ENCODE peak calls at places on chromosomes 6 and 20, in eight cellular contexts. H, E, O, P, D, U, Q and C are unnamed samples.

GRCh38 chr20:10040070-10040970 is 5.5 kb downstream of the ANKEF1 start:
- DNase-seq in P (no peak), D (peak), O (peak), U (no peak), Q (no peak), H (no peak), E (peak), C (no peak)

GRCh38 chr20:13284830-13285229 is 63.8 kb downstream of the ISM1 start:
- DNase-seq in P (no peak), D (no peak), O (no peak), U (no peak), H (no peak), E (no peak), Q (no peak), C (no peak)

GRCh38 chr6:150717419-150717818 is 117.7 kb downstream of the PLEKHG1 start:
- DNase-seq in H (no peak), O (peak), P (no peak), D (no peak), Q (no peak), E (no peak), U (no peak), C (no peak)

GRCh38 chr20:60060006-60060557 is 101.9 kb downstream of the CDH26 start:
- DNase-seq in U (no peak), Q (no peak), E (no peak), H (peak), O (no peak), D (no peak), P (no peak), C (no peak)

GRCh38 chr20:1912646-1913045 is 17.4 kb downstream of the SIRPA start:
- DNase-seq in H (no peak), E (no peak), P (no peak), U (no peak), O (no peak), D (no peak), Q (no peak), C (no peak)

GRCh38 chr6:158595223-158595622 is 35.3 kb downstream of the TMEM181 start:
- DNase-seq in P (no peak), E (no peak), D (no peak), H (no peak), Q (no peak), O (no peak), U (no peak), C (no peak)

GRCh38 chr6:47690791-47691190 is 7.6 kb upstream of the ADGRF4 start:
- DNase-seq in H (no peak), U (no peak), E (no peak), O (no peak), P (no peak), Q (no peak), D (no peak), C (no peak)

GRCh38 chr20:44089987-44090674 is 96.9 kb downstream of the JPH2 start:
- DNase-seq in E (peak), H (no peak), Q (peak), O (no peak), U (no peak), D (peak), P (no peak), C (peak)

GRCh38 chr6:138115877-138116660 is 8.8 kb upstream of the PERP start:
- DNase-seq in H (peak), D (peak), E (no peak), Q (peak), P (peak), U (peak), O (peak), C (peak)

GRCh38 chr6:31659649-31660223 is 842 bp downstream of the C6orf47 start:
- DNase-seq in D (peak), O (no peak), Q (no peak), P (no peak), U (no peak), E (no peak), H (peak), C (no peak)

GRCh38 chr6:79330723-79331122 is 96.2 kb upstream of the HMGN3 start:
- DNase-seq in P (no peak), O (no peak), Q (no peak), U (no peak), H (no peak), D (no peak), E (no peak), C (no peak)

GRCh38 chr6:104003803-104004516 is 855.8 kb downstream of the HACE1 start:
- DNase-seq in P (no peak), Q (no peak), H (peak), D (no peak), E (no peak), O (no peak), U (no peak), C (no peak)

GRCh38 chr6:163438940-163439335 is 24.4 kb downstream of the QKI start:
- DNase-seq in D (no peak), U (no peak), P (no peak), Q (no peak), E (no peak), H (no peak), O (no peak), C (peak)

GRCh38 chr20:41454250-41454649 is 87.6 kb upstream of the EMILIN3 start:
- DNase-seq in P (no peak), H (no peak), E (no peak), D (no peak), U (no peak), O (no peak), Q (no peak), C (no peak)

GRCh38 chr6:150634641-150635292 is 35.1 kb downstream of the PLEKHG1 start:
- DNase-seq in H (no peak), Q (no peak), D (no peak), E (no peak), O (no peak), P (no peak), U (peak), C (no peak)

GRCh38 chr20:41524980-41525613 is 93.1 kb downstream of the CHD6 start:
- DNase-seq in E (no peak), Q (no peak), O (no peak), H (no peak), D (peak), U (no peak), P (no peak), C (no peak)

GRCh38 chr6:153131037-153131981 is at the start of gene RGS17:
- DNase-seq in H (peak), D (peak), U (peak), Q (peak), E (no peak), O (peak), P (peak), C (no peak)

GRCh38 chr20:57382516-57382915 is 8.7 kb upstream of the RBM38 start:
- DNase-seq in P (no peak), U (no peak), O (no peak), Q (no peak), H (no peak), E (no peak), D (no peak), C (no peak)

GRCh38 chr20:5657190-5657872 is 92.9 kb upstream of the SHLD1 start:
- DNase-seq in H (no peak), Q (no peak), E (peak), D (peak), O (no peak), U (peak), P (no peak), C (no peak)

GRCh38 chr20:62583424-62583920 is 58.8 kb upstream of the SLCO4A1 start:
- DNase-seq in U (no peak), P (no peak), H (no peak), E (no peak), Q (no peak), D (peak), O (no peak), C (no peak)

GRCh38 chr20:43916073-43916874 is 1.6 kb downstream of the TOX2 start:
- DNase-seq in D (peak), H (peak), O (no peak), Q (no peak), E (no peak), P (peak), U (no peak), C (no peak)

GRCh38 chr6:168895102-168895812 is 358.4 kb downstream of the THBS2 start:
- DNase-seq in D (peak), U (no peak), P (peak), H (peak), E (peak), Q (peak), O (peak), C (peak)

GRCh38 chr6:104134876-104135275 is 724.8 kb downstream of the HACE1 start:
- DNase-seq in E (no peak), D (no peak), P (no peak), O (no peak), U (no peak), Q (no peak), H (no peak), C (no peak)

GRCh38 chr20:62236674-62236996 is 1.7 kb upstream of the OSBPL2 start:
- DNase-seq in O (no peak), U (no peak), D (no peak), H (peak), Q (no peak), P (peak), E (no peak), C (no peak)

GRCh38 chr20:60403105-60403741 is 445.0 kb downstream of the CDH26 start:
- DNase-seq in D (no peak), Q (peak), O (no peak), U (no peak), E (no peak), P (no peak), H (no peak), C (no peak)

GRCh38 chr20:19438488-19438887 is 226.0 kb downstream of the SLC24A3 start:
- DNase-seq in E (no peak), O (no peak), U (no peak), D (no peak), Q (no peak), H (peak), P (no peak), C (no peak)

GRCh38 chr20:44552950-44553908 is 29.1 kb upstream of the PKIG start:
- DNase-seq in D (peak), E (peak), O (no peak), P (no peak), H (no peak), Q (peak), U (peak), C (no peak)

GRCh38 chr6:42777126-42777822 is 4.6 kb upstream of the BICRAL start:
- DNase-seq in D (peak), U (no peak), Q (no peak), E (peak), H (no peak), P (no peak), O (no peak), C (no peak)

GRCh38 chr20:64144144-64144912 is 19.9 kb upstream of the MYT1 start:
- DNase-seq in Q (no peak), E (no peak), D (no peak), O (no peak), U (no peak), P (no peak), H (no peak), C (no peak)

GRCh38 chr6:39195792-39196385 is 33.4 kb downstream of the KCNK5 start:
- DNase-seq in P (no peak), U (no peak), O (no peak), H (no peak), D (no peak), Q (no peak), E (no peak), C (no peak)

GRCh38 chr20:61763740-61764400 is 301.8 kb downstream of the TAF4 start:
- DNase-seq in U (no peak), D (no peak), H (peak), P (no peak), Q (no peak), O (no peak), E (no peak), C (peak)

GRCh38 chr6:34056301-34056700 is 89.6 kb downstream of the GRM4 start:
- DNase-seq in E (no peak), D (peak), P (peak), Q (no peak), H (peak), U (peak), O (no peak), C (no peak)

GRCh38 chr20:9119776-9120175 is 50.9 kb downstream of the PLCB4 start:
- DNase-seq in D (peak), O (peak), Q (no peak), U (no peak), E (no peak), P (no peak), H (no peak), C (no peak)

GRCh38 chr6:1949533-1949932 is 295.9 kb downstream of the GMDS start:
- DNase-seq in Q (no peak), D (no peak), H (no peak), O (no peak), E (no peak), P (no peak), U (peak), C (no peak)

GRCh38 chr20:8039048-8039447 is 19.5 kb upstream of the TMX4 start:
- DNase-seq in O (no peak), H (no peak), P (no peak), D (no peak), U (no peak), E (no peak), Q (no peak), C (no peak)

GRCh38 chr6:39791850-39792500 is at the start of gene DAAM2:
- DNase-seq in P (peak), U (no peak), Q (no peak), H (peak), E (no peak), O (no peak), D (peak), C (no peak)

GRCh38 chr6:11398451-11399326 is 138.9 kb upstream of the TMEM170B start:
- DNase-seq in P (no peak), O (no peak), E (no peak), Q (no peak), U (no peak), D (no peak), H (no peak), C (no peak)

GRCh38 chr6:70149209-70149788 is 153.6 kb downstream of the COL9A1 start:
- DNase-seq in Q (no peak), D (no peak), O (no peak), P (no peak), E (no peak), U (no peak), H (no peak), C (no peak)

GRCh38 chr6:97669191-97669651 is 386.2 kb upstream of the MMS22L start:
- DNase-seq in E (no peak), U (no peak), D (peak), O (no peak), H (peak), Q (peak), P (peak), C (no peak)

GRCh38 chr6:34586327-34587040 is 30.4 kb upstream of the SPDEF start:
- DNase-seq in Q (no peak), H (peak), E (no peak), O (no peak), U (no peak), P (no peak), D (no peak), C (no peak)